ENCODE peak calls at places on chromosomes 3 and 15, in ten cellular contexts. Z is foreskin keratinocyte, F is fibroblast of lung, I is NCI-H1092, D is heart left ventricle, W is mesendoderm, E is nephron progenitor cell, U is globus pallidus, X is NCI-H2029 treated with DMSO at 0.1 percent for 48 hours, J is AG09319. R is an unnamed sample.

GRCh38 chr3:185549111-185549510 is 3.3 kb downstream of the LIPH start:
- DNase-seq in Z (peak; percentile 93), F (peak; percentile 98), I (no peak), D (no peak), W (no peak), E (no peak), U (no peak), X (peak; percentile 55), J (peak; percentile 95), R (peak; percentile 99)

GRCh38 chr3:40211579-40211978 is 97.9 kb upstream of the EIF1B start:
- DNase-seq in Z (peak; percentile 7), F (peak; percentile 11), I (no peak), D (no peak), W (no peak), E (no peak), U (no peak), X (no peak), J (no peak), R (peak; percentile 27)

GRCh38 chr3:141108002-141108401 is 56.9 kb downstream of the SPSB4 start:
- DNase-seq in Z (no peak), F (no peak), I (no peak), D (no peak), W (no peak), E (peak; percentile 30), U (no peak), X (no peak), J (no peak), R (no peak)

GRCh38 chr3:156483426-156483825 is 71.5 kb downstream of the SSR3 start:
- DNase-seq in Z (peak; percentile 76), F (peak; percentile 92), I (no peak), D (no peak), W (no peak), E (no peak), U (no peak), X (no peak), J (peak; percentile 19), R (peak; percentile 86)

GRCh38 chr3:63706321-63707085 is 54.0 kb downstream of the SNTN start:
- DNase-seq in Z (peak; percentile 71), F (peak; percentile 65), I (no peak), D (no peak), W (no peak), E (no peak), U (no peak), X (no peak), J (no peak), R (peak; percentile 16)

GRCh38 chr3:191235331-191236314 is 36.6 kb downstream of the OSTN start:
- DNase-seq in Z (no peak), F (peak; percentile 64), I (no peak), D (no peak), W (peak; percentile 35), E (no peak), U (no peak), X (no peak), J (no peak), R (peak; percentile 68)

GRCh38 chr3:23331141-23331935 is 128.2 kb downstream of the UBE2E2 start:
- DNase-seq in Z (no peak), F (no peak), I (no peak), D (no peak), W (no peak), E (no peak), U (no peak), X (no peak), J (no peak), R (no peak)

GRCh38 chr15:67501836-67502461 is 19.0 kb upstream of the C15orf61 start:
- DNase-seq in Z (no peak), F (peak; percentile 7), I (peak; percentile 13), D (no peak), W (peak; percentile 2), E (no peak), U (peak; percentile 20), X (peak; percentile 19), J (no peak), R (no peak)

GRCh38 chr3:114194750-114195149 is 15.9 kb upstream of the DRD3 start:
- DNase-seq in Z (no peak), F (peak; percentile 60), I (no peak), D (no peak), W (peak; percentile 57), E (no peak), U (no peak), X (no peak), J (no peak), R (peak; percentile 18)

GRCh38 chr3:69439683-69440270 is 53.9 kb upstream of the FRMD4B start:
- DNase-seq in Z (no peak), F (peak; percentile 11), I (no peak), D (no peak), W (no peak), E (no peak), U (peak; percentile 66), X (no peak), J (no peak), R (peak; percentile 57)

GRCh38 chr3:194996746-194997145 is 274.2 kb downstream of the XXYLT1 start:
- DNase-seq in Z (no peak), F (no peak), I (no peak), D (no peak), W (no peak), E (no peak), U (no peak), X (no peak), J (no peak), R (no peak)

GRCh38 chr3:196974661-196975060 is 6.0 kb upstream of the PIGZ start:
- DNase-seq in Z (no peak), F (no peak), I (no peak), D (peak; percentile 7), W (peak; percentile 37), E (no peak), U (no peak), X (no peak), J (no peak), R (no peak)

GRCh38 chr3:83003917-83004316 is 1242.5 kb upstream of the GBE1 start:
- DNase-seq in Z (no peak), F (no peak), I (no peak), D (no peak), W (no peak), E (no peak), U (no peak), X (no peak), J (no peak), R (no peak)